ENCODE peak calls at places on chromosomes 13 and 19, in eight cellular contexts. C is heart right ventricle, A is RWPE1, S is PC-9, T is A549, R is fibroblast of lung, F is thyroid gland, Y is cardiac muscle cell. W is an unnamed sample.
A peak's percentile ranks its signal among the peaks of the same experiment; 100 is the strongest.

GRCh38 chr13:93900735-93901134 is 578.7 kb downstream of the DCT start:
- DNase-seq in C (no peak), A (no peak), S (no peak), T (no peak), R (no peak), F (no peak), Y (no peak), W (no peak)

GRCh38 chr19:57171551-57172081 is 4.3 kb upstream of the DUXA start:
- DNase-seq in C (peak; percentile 58), A (peak; percentile 7), S (peak; percentile 35), T (no peak), R (peak; percentile 17), F (peak; percentile 42), Y (peak; percentile 81), W (peak; percentile 49)

GRCh38 chr19:30790048-30790680 is 418.0 kb downstream of the ZNF536 start:
- DNase-seq in C (no peak), A (no peak), S (no peak), T (no peak), R (no peak), F (no peak), Y (no peak), W (no peak)

GRCh38 chr19:38318595-38319142 is 976 bp upstream of the KCNK6 start:
- DNase-seq in C (peak; percentile 50), A (peak; percentile 46), S (no peak), T (no peak), R (no peak), F (no peak), Y (no peak), W (no peak)

GRCh38 chr13:93146584-93147292 is 79.9 kb upstream of the GPC6 start:
- DNase-seq in C (no peak), A (no peak), S (no peak), T (no peak), R (peak; percentile 96), F (no peak), Y (no peak), W (no peak)

GRCh38 chr19:9910625-9911024 is 25.7 kb downstream of the OLFM2 start:
- DNase-seq in C (no peak), A (no peak), S (no peak), T (no peak), R (no peak), F (no peak), Y (no peak), W (no peak)

GRCh38 chr19:5578094-5578846 is 10.5 kb upstream of the TINCR start:
- DNase-seq in C (peak; percentile 69), A (peak; percentile 75), S (peak; percentile 59), T (peak; percentile 33), R (no peak), F (peak; percentile 54), Y (peak; percentile 79), W (peak; percentile 79)

GRCh38 chr19:55540619-55541018 is 3.7 kb upstream of the SBK2 start:
- DNase-seq in C (no peak), A (no peak), S (no peak), T (no peak), R (no peak), F (no peak), Y (no peak), W (no peak)

GRCh38 chr13:73754727-73755292 is 379.4 kb downstream of the KLF12 start:
- DNase-seq in C (no peak), A (peak; percentile 34), S (peak; percentile 25), T (peak; percentile 46), R (peak; percentile 56), F (no peak), Y (peak; percentile 69), W (no peak)

GRCh38 chr13:35475131-35475959 is 1.1 kb downstream of the MAB21L1 start:
- DNase-seq in C (peak; percentile 56), A (no peak), S (no peak), T (no peak), R (peak; percentile 47), F (no peak), Y (peak; percentile 39), W (no peak)

GRCh38 chr19:43595999-43596841 is at the start of the genes IRGQ and ZNF576:
- DNase-seq in C (peak; percentile 100), A (peak; percentile 99), S (peak; percentile 100), T (peak; percentile 100), R (peak; percentile 96), F (peak; percentile 100), Y (peak; percentile 100), W (peak; percentile 100)

GRCh38 chr13:44373601-44374347 is at the start of gene SERP2:
- DNase-seq in C (peak; percentile 46), A (no peak), S (no peak), T (no peak), R (peak; percentile 34), F (peak; percentile 62), Y (peak; percentile 33), W (no peak)

DNA sequence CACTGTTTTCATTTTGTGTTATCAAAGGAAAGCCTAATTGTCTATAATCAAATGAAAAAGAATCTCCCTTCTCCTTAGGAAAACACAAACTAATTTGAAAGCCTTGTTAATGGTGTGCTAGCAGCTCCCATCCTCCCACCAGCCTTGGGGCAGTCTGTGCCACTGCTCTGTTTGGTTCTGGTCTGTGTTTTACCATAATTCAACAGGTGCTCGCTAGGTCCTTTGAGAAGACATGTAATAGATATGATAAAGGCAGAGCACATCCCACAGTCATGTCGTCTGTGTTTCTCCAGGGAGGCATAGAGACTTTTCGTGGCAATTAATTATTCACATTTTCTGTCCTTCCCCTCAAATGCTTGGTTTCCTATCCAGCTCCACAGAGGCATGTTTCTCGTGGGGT is 23.8 kb downstream of the FAM124A start:
- DNase-seq in C (no peak), A (no peak), S (no peak), T (no peak), R (no peak), F (peak; percentile 22), Y (no peak), W (no peak)
- H3K27ac ChIP-seq in C (peak overlapping the region; percentile 68), A (no peak overlapping the region), S (no peak overlapping the region), T (no peak overlapping the region), R (no peak overlapping the region), F (peak overlapping the region; percentile 85), Y (peak overlapping the region; percentile 66), W (no peak overlapping the region)

DNA sequence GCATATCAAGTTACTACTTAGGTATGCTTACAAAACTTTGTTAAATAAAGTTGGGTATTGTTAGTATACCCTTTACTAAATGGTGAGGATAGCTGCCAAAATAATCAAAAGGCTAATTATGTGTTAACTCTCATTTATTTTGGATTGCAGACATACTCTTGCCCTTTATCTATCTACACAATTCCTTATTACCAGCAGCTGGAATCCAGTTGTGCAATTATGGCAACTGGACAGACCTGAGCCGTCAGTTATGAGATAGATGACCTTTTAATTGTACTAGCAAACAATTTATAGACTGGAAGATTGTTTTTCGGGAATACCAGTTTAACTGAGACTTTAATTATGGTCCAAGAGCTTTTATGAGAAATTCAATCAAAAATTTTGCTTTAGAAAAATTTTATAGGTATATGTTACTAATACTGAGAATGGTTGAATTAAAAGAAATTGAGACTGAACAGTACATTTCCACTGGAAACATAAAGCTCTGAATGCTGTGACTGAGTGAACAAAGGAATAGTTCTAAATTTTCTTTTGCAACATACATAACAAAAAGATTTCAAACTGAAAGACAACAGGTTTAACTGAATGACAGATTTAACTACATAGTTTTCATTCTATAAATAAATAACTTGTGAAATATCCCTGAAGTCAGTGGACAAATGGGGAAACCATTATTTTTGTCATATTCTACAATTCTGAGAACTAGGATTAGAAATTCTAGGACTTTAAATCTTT is 97.5 kb downstream of the ZC3H13 start:
- DNase-seq in C (no peak), A (no peak), S (no peak), T (no peak), R (no peak), F (no peak), Y (no peak), W (no peak)
- H3K27ac ChIP-seq in C (no peak overlapping the region), A (no peak overlapping the region), S (no peak overlapping the region), T (no peak overlapping the region), R (no peak overlapping the region), F (no peak overlapping the region), Y (no peak overlapping the region), W (no peak overlapping the region)

GRCh38 chr13:21478881-21479808 is 20.0 kb upstream of the ZDHHC20 start:
- DNase-seq in C (no peak), A (peak; percentile 38), S (peak; percentile 9), T (peak; percentile 71), R (peak; percentile 65), F (peak; percentile 33), Y (peak; percentile 79), W (no peak)

GRCh38 chr13:21481359-21481758 is 22.3 kb upstream of the ZDHHC20 start:
- DNase-seq in C (no peak), A (no peak), S (no peak), T (no peak), R (no peak), F (no peak), Y (no peak), W (no peak)

GRCh38 chr13:21475115-21475514 is 16.0 kb upstream of the ZDHHC20 start:
- DNase-seq in C (no peak), A (no peak), S (no peak), T (no peak), R (no peak), F (no peak), Y (no peak), W (no peak)

DNA sequence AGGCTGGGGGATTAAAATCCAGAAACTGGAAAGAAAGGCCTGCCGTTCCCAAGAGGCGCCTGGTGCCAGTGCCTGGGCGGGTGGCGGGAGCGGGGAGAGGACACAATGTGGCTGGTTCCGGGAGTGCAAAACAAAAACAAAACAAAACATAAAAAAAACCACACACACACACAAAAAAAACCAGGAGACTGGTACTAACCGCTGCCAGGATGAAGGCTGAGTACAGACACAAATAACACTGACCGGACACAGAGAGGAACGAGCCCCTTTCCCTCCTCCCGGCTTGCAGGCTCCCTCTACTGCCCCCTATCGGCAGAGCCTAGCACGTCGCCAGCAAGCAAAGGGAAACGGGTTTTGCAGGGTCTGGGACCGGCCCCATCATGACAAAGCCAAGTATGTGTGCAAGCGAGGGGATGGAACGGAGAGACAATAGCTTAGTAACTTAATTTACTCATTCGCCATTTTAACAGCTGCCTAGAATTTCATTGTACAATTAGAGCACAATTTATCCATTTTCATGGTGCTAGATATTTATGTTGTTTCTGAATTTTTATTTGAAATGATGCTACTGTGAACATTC is 17.9 kb upstream of the ZDHHC20 start:
- DNase-seq in C (peak; percentile 81), A (peak; percentile 52), S (peak; percentile 69), T (peak; percentile 81), R (peak; percentile 71), F (peak; percentile 87), Y (peak; percentile 80), W (peak; percentile 87)
- H3K27ac ChIP-seq in C (no peak overlapping the region), A (no peak overlapping the region), S (no peak overlapping the region), T (peak overlapping the region; percentile 83), R (no peak overlapping the region), F (peak overlapping the region; percentile 8), Y (no peak overlapping the region), W (peak overlapping the region; percentile 43)

DNA sequence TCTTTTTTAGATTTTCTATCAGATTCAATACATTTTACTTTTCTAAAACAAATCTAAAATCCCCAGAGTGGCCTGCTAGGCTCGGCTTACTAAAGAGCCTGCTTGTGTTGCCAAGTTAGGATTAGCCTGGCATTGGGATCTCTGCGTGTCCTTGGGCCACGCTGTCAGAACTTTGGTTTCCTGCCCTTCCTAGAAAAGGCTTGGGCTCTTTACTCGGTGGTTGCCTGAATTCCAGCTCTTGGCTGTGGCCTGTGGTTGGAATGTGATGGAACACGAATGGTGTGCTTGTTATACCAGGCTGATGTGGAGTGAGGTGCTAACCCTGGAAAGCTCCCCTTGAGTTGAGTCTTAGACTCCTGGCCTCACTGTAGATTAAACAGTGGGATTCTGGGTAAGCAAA is 8.5 kb downstream of the SPATA13 start:
- DNase-seq in C (no peak), A (no peak), S (no peak), T (no peak), R (peak; percentile 73), F (no peak), Y (no peak), W (no peak)
- H3K27ac ChIP-seq in C (no peak overlapping the region), A (no peak overlapping the region), S (no peak overlapping the region), T (no peak overlapping the region), R (no peak overlapping the region), F (no peak overlapping the region), Y (no peak overlapping the region), W (no peak overlapping the region)